ENCODE peak calls at places on chromosomes 4 and X, in four cellular contexts. S, M, K and V are unnamed samples.

GRCh38 chr4:185682236-185682635 is 129.8 kb downstream of the SORBS2 start:
- DNase-seq in S (no peak), M (peak), K (no peak), V (no peak)

GRCh38 chrX:56995271-56995994 is at the start of gene SPIN3:
- DNase-seq in K (peak), S (peak), M (peak), V (peak)

GRCh38 chr4:173509031-173510001 is 20.7 kb downstream of the HAND2 start:
- DNase-seq in S (peak), K (peak), M (peak), V (no peak)

GRCh38 chr4:56276547-56276946 is 110.7 kb downstream of the AASDH start:
- DNase-seq in S (no peak), K (no peak), M (no peak), V (no peak)

GRCh38 chrX:129359269-129359668 is 164.0 kb downstream of the SMARCA1 start:
- DNase-seq in K (no peak), S (no peak), M (peak), V (no peak)

GRCh38 chrX:49995021-49995731 is 72.8 kb downstream of the CLCN5 start:
- DNase-seq in K (no peak), M (peak), S (no peak), V (no peak)

GRCh38 chr4:186201535-186202230 is 10.3 kb downstream of the CYP4V2 start:
- DNase-seq in K (no peak), M (peak), S (no peak), V (peak)

GRCh38 chr4:2936773-2937145 is 26.4 kb downstream of the NOP14 start:
- DNase-seq in S (no peak), K (no peak), M (peak), V (no peak)

GRCh38 chrX:65723706-65724105 is 56.3 kb downstream of the MSN start:
- DNase-seq in S (no peak), K (no peak), M (peak), V (no peak)

GRCh38 chr4:155025762-155026457 is 182.5 kb upstream of the NPY2R start:
- DNase-seq in M (peak), S (peak), K (no peak), V (no peak)

GRCh38 chr4:123889376-123889945 is 492.9 kb downstream of the SPRY1 start:
- DNase-seq in K (no peak), M (peak), S (no peak), V (no peak)

GRCh38 chr4:138007572-138007971 is 234.6 kb downstream of the SLC7A11 start:
- DNase-seq in M (no peak), K (no peak), S (no peak), V (no peak)

GRCh38 chr4:179095585-179096228 is 1653.5 kb upstream of the AGA start:
- DNase-seq in S (peak), M (no peak), K (no peak), V (no peak)

GRCh38 chr4:153483432-153484418 is 17.6 kb downstream of the TMEM131L start:
- DNase-seq in M (no peak), S (peak), K (no peak), V (no peak)

GRCh38 chr4:71520308-71520707 is 181.5 kb downstream of the SLC4A4 start:
- DNase-seq in M (no peak), S (no peak), K (no peak), V (no peak)

GRCh38 chrX:54029543-54030143 is 14.6 kb downstream of the PHF8 start:
- DNase-seq in S (no peak), K (no peak), M (no peak), V (no peak)

GRCh38 chrX:78658851-78659744 is at the start of gene RTL3:
- DNase-seq in S (no peak), K (no peak), M (peak), V (no peak)

GRCh38 chr4:16505726-16506125 is 279.5 kb upstream of the TAPT1 start:
- DNase-seq in M (peak), S (no peak), K (no peak), V (no peak)

GRCh38 chrX:340641-341423 is 22.2 kb upstream of the GTPBP6 start:
- DNase-seq in M (no peak), S (no peak), K (no peak), V (no peak)

GRCh38 chr4:13476915-13477314 is 7.2 kb downstream of the RAB28 start:
- DNase-seq in K (no peak), M (peak), S (no peak), V (peak)

GRCh38 chrX:150647331-150647730 is 45.9 kb upstream of the MTMR1 start:
- DNase-seq in S (no peak), K (no peak), M (no peak), V (no peak)

GRCh38 chrX:20029728-20030127 is 38.9 kb upstream of the BCLAF3 start:
- DNase-seq in M (no peak), K (no peak), S (no peak), V (peak)

GRCh38 chr4:41379230-41379629 is 122.5 kb downstream of the UCHL1 start:
- DNase-seq in K (no peak), S (no peak), M (peak), V (no peak)

GRCh38 chrX:31423575-31424284 is 351.9 kb upstream of the FTHL17 start:
- DNase-seq in S (peak), K (no peak), M (peak), V (no peak)

GRCh38 chrX:9844936-9845573 is 58.8 kb downstream of the SHROOM2 start:
- DNase-seq in S (no peak), M (no peak), K (no peak), V (no peak)

GRCh38 chr4:147862043-147862692 is 130.3 kb downstream of the ARHGAP10 start:
- DNase-seq in K (no peak), M (no peak), S (no peak), V (no peak)

GRCh38 chr4:43690121-43690520 is 758.5 kb downstream of the KCTD8 start:
- DNase-seq in K (no peak), M (no peak), S (no peak), V (no peak)

GRCh38 chr4:125016892-125017299 is 297.9 kb upstream of the FAT4 start:
- DNase-seq in S (no peak), M (no peak), K (no peak), V (no peak)

GRCh38 chrX:133859860-133860259 is 125.5 kb downstream of the GPC3 start:
- DNase-seq in K (no peak), M (peak), S (no peak), V (no peak)

GRCh38 chrX:35461164-35461563 is 337.0 kb upstream of the MAGEB16 start:
- DNase-seq in S (no peak), M (no peak), K (no peak), V (no peak)

GRCh38 chrX:39367429-39367828 is 566.2 kb downstream of the MID1IP1 start:
- DNase-seq in K (no peak), S (no peak), M (no peak), V (no peak)

GRCh38 chr4:24672871-24673270 is 88.5 kb upstream of the DHX15 start:
- DNase-seq in K (no peak), S (no peak), M (no peak), V (no peak)

GRCh38 chr4:16721618-16722291 is 176.7 kb downstream of the LDB2 start:
- DNase-seq in M (peak), S (no peak), K (no peak), V (no peak)

GRCh38 chr4:83010111-83010521 is 507 bp downstream of the LIN54 start:
- DNase-seq in M (peak), K (no peak), S (no peak), V (no peak)

GRCh38 chr4:71941001-71941400 is 90.8 kb upstream of the NPFFR2 start:
- DNase-seq in M (peak), K (no peak), S (no peak), V (no peak)

GRCh38 chr4:27084685-27085356 is 224.2 kb downstream of the STIM2 start:
- DNase-seq in K (no peak), S (no peak), M (peak), V (no peak)

GRCh38 chrX:150763810-150764209 is 70.6 kb downstream of the MTMR1 start:
- DNase-seq in S (no peak), M (no peak), K (peak), V (no peak)

GRCh38 chr4:167238226-167238625 is 3.9 kb upstream of the SPOCK3 start:
- DNase-seq in S (no peak), K (no peak), M (no peak), V (no peak)

GRCh38 chr4:81845273-81845672 is 373.6 kb upstream of the RASGEF1B start:
- DNase-seq in K (no peak), M (no peak), S (no peak), V (no peak)